ENCODE peak calls at places on chromosomes 2 and 18, in six cellular contexts. G is A549, H is HepG2, Y is H1, V is HCT116, O is K562. M is an unnamed sample.

GRCh38 chr2:111017034-111017640 is 103.6 kb upstream of the BCL2L11 start:
- DNase-seq in G (no peak), H (no peak), Y (no peak), V (no peak), O (no peak), M (peak; percentile 58)

GRCh38 chr18:54916507-54916906 is 42.8 kb downstream of the CCDC68 start:
- DNase-seq in G (no peak), H (no peak), Y (no peak), V (no peak), O (no peak), M (no peak)

GRCh38 chr2:225008935-225009334 is 33.3 kb downstream of the DOCK10 start:
- DNase-seq in G (no peak), H (peak; percentile 5), Y (peak; percentile 54), V (peak; percentile 26), O (peak; percentile 7), M (peak; percentile 59)

GRCh38 chr2:186060744-186061143 is 322.1 kb downstream of the FSIP2 start:
- DNase-seq in G (no peak), H (no peak), Y (no peak), V (no peak), O (no peak), M (no peak)

GRCh38 chr2:207394203-207394741 is 135.5 kb upstream of the CREB1 start:
- DNase-seq in G (no peak), H (no peak), Y (no peak), V (no peak), O (no peak), M (no peak)

GRCh38 chr2:202064206-202064880 is 8.7 kb upstream of the KIAA2012 start:
- DNase-seq in G (no peak), H (no peak), Y (no peak), V (no peak), O (no peak), M (peak; percentile 16)

GRCh38 chr2:43123056-43123455 is 103.3 kb downstream of the ZFP36L2 start:
- DNase-seq in G (no peak), H (no peak), Y (no peak), V (no peak), O (no peak), M (no peak)

GRCh38 chr2:20691076-20691708 is 24.2 kb downstream of the GDF7 start:
- DNase-seq in G (no peak), H (no peak), Y (no peak), V (no peak), O (no peak), M (no peak)

GRCh38 chr18:13638684-13639083 is 87.7 kb downstream of the FAM210A start:
- DNase-seq in G (no peak), H (no peak), Y (no peak), V (no peak), O (no peak), M (no peak)

GRCh38 chr2:186307871-186308270 is 178.2 kb upstream of the ZC3H15 start:
- DNase-seq in G (no peak), H (no peak), Y (no peak), V (no peak), O (no peak), M (no peak)

GRCh38 chr2:138787053-138787666 is 7.0 kb upstream of the NXPH2 start:
- DNase-seq in G (no peak), H (peak; percentile 44), Y (no peak), V (peak; percentile 31), O (no peak), M (peak; percentile 34)

GRCh38 chr18:59846814-59847490 is 52.8 kb upstream of the PMAIP1 start:
- DNase-seq in G (no peak), H (no peak), Y (no peak), V (no peak), O (no peak), M (no peak)

GRCh38 chr2:45643543-45644542 is 7.6 kb upstream of the PRKCE start:
- DNase-seq in G (peak; percentile 90), H (peak; percentile 27), Y (peak; percentile 92), V (no peak), O (peak; percentile 90), M (peak; percentile 71)

GRCh38 chr2:179428659-179429058 is 164.0 kb upstream of the SESTD1 start:
- DNase-seq in G (no peak), H (no peak), Y (no peak), V (no peak), O (no peak), M (no peak)

GRCh38 chr2:15142069-15142689 is 419.0 kb downstream of the NBAS start:
- DNase-seq in G (no peak), H (peak; percentile 18), Y (no peak), V (no peak), O (no peak), M (peak; percentile 12)

GRCh38 chr2:55805662-55806061 is 112.0 kb upstream of the PNPT1 start:
- DNase-seq in G (no peak), H (no peak), Y (no peak), V (no peak), O (no peak), M (no peak)

GRCh38 chr2:231190531-231191197 is 7.8 kb upstream of the ARMC9 start:
- DNase-seq in G (no peak), H (no peak), Y (peak; percentile 84), V (no peak), O (no peak), M (no peak)

GRCh38 chr18:70415823-70416488 is 127.1 kb downstream of the SOCS6 start:
- DNase-seq in G (no peak), H (no peak), Y (no peak), V (peak; percentile 64), O (no peak), M (no peak)

GRCh38 chr2:219123356-219124143 is 37.1 kb downstream of the NHEJ1 start:
- DNase-seq in G (no peak), H (no peak), Y (no peak), V (no peak), O (no peak), M (no peak)

GRCh38 chr18:40414155-40414754 is 1540.8 kb upstream of the PIK3C3 start:
- DNase-seq in G (no peak), H (no peak), Y (no peak), V (no peak), O (no peak), M (no peak)

GRCh38 chr2:165952600-165953210 is 871 bp downstream of the TTC21B start:
- DNase-seq in G (no peak), H (peak; percentile 12), Y (no peak), V (no peak), O (no peak), M (peak; percentile 14)

GRCh38 chr18:13725566-13726227 is 661 bp downstream of the FAM210A start:
- DNase-seq in G (no peak), H (peak; percentile 16), Y (no peak), V (no peak), O (no peak), M (no peak)

GRCh38 chr2:43737097-43737854 is 36.6 kb upstream of the DYNC2LI1 start:
- DNase-seq in G (no peak), H (no peak), Y (no peak), V (peak; percentile 18), O (no peak), M (no peak)

GRCh38 chr18:49788327-49788908 is 24.9 kb downstream of the ACAA2 start:
- DNase-seq in G (no peak), H (no peak), Y (no peak), V (no peak), O (no peak), M (no peak)
- TF ChIP-seq MAX in G (no peak), H (no peak), Y (no peak), V (no peak), O (no peak), M (no peak)

GRCh38 chr2:107645586-107645985 is 181.1 kb upstream of the RGPD4 start:
- DNase-seq in G (no peak), H (no peak), Y (no peak), V (no peak), O (no peak), M (peak; percentile 67)

DNA sequence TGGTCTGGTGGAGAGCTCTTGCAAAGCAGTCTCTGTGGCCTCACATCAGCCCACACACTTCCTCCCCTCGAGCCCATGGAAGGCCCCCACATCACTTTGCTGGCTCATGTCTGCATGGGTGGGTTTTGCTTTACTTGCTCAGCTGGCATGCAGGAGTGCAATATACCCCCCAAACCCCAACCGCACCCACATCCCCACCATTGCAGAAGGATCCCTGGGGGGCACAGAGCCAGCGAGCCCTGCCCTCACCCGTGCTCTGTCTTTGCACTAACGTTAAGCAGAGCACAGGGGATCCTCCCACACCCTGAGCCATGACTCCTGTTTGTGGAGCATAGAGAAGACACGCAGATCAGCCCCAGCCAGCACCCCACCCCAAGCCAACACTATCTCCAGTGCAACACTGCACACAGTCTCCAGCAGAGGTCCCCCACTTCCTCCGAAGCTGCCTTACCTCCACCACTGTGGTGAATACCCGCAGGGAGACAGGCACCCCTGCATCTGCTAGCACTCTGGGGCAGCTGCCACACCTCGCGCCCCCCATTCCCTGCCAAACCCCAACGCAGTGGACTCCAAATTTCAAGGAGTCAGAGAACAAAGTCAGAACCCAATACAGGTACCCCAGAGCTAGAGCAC is 177.8 kb upstream of the RGPD4 start:
- DNase-seq in G (no peak), H (no peak), Y (no peak), V (no peak), O (no peak), M (peak; percentile 94)
- TF ChIP-seq CTCF in G (no peak), H (peak; percentile 34), Y (peak; percentile 43), V (no peak), O (peak; percentile 21), M (peak; percentile 67)

DNA sequence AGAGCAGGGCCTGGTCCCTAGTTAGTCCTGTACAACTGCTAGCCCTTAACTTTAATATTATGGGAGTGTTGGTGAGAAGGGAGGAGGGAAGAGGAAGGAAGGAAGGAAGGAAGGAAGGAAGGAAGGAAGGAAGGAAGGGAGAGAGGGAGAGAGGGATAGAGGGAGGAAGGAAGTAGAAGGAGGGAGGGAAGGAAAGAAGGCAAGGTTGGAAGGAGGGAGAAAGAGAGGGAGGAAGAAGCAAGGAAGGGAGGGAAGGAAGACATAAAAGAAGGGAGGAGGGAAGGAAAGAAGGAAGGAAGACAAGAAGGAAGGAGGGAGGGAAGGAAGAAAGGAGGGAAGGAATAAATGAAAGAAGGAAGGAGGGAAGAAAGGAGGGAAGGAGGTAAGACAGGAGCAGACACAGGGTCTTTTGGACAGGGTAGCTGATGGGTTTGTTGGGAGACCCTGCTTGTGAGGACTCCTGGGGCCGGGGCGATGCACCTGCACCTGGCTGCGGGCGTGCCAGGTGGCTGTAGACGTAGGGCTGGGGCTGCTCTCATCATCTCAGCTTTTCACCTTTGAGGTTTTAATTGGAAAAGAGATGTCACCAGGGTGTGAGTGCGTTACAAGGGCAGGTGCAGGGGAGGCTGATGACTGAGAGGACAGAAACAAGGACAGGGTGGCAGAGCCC is 5.9 kb upstream of the POMC start:
- DNase-seq in G (no peak), H (no peak), Y (no peak), V (no peak), O (no peak), M (no peak)
- TF ChIP-seq POLR2A in G (no peak), H (no peak), Y (no peak), V (no peak), O (no peak), M (no peak)

DNA sequence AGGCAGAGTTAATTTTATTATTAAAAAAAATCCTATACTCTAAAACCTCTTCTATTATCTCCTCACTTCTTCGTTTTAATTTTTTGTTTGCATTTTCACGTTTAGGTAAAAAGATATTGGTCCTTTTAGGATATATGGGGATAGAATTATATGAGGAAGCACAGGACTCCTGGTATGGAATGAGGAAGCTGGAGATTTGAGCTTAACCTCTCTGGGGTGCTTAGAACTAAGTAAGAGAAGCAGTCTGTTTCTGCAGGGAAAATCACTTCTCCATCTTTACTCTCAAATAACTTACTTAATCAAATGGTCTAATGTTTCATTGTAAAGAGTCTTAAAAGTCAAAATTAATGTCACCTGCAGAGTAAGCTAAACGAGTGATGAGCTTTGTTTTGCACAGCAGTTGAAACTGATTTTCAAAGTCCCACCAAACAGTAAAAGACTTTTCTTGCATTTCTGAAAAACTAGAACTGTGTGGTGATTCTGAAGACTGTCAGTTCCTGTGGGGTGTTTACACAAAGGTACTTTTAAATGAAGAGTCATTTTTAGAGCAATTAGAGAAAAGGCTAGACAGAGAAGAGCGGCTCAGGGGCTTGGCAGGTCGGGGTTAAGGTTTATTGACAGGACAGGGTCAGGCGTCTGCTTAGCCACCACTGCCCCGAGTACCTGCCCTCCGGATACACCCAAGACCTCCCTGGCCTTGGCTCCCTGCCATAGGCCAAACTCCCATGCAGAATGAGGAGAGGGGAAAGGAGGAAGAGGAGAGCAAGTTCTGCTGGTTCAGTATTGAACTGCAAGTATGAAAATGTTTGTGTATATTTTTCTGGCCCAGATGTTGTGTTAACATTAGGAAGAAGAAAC is 21.6 kb downstream of the METAP1D start:
- DNase-seq in G (no peak), H (peak; percentile 78), Y (no peak), V (no peak), O (no peak), M (no peak)
- TF ChIP-seq MAX in G (no peak), H (no peak), Y (no peak), V (no peak), O (no peak), M (no peak)